ENCODE peak calls at places on chromosomes 2 and 18, in five cellular contexts. A, P, T, N and V are unnamed samples.
A peak's percentile ranks its signal among the peaks of the same experiment; 100 is the strongest.

GRCh38 chr18:62998443-62998842 is 283.1 kb downstream of the PHLPP1 start:
- DNase-seq in A (no peak), P (no peak), T (no peak), N (no peak), V (no peak)

GRCh38 chr2:83162421-83162820 is 1296.7 kb downstream of the SUCLG1 start:
- DNase-seq in A (no peak), P (no peak), T (no peak), N (no peak), V (no peak)

GRCh38 chr2:197134206-197134605 is 176.4 kb downstream of the ANKRD44 start:
- DNase-seq in A (no peak), P (no peak), T (no peak), N (no peak), V (no peak)

GRCh38 chr2:60634443-60634842 is 81.0 kb upstream of the BCL11A start:
- DNase-seq in A (no peak), P (no peak), T (no peak), N (no peak), V (no peak)

GRCh38 chr18:8701546-8702118 is 3.7 kb upstream of the MTCL1 start:
- DNase-seq in A (no peak), P (no peak), T (no peak), N (peak; percentile 45), V (no peak)

GRCh38 chr2:25131567-25132295 is 36.6 kb downstream of the POMC start:
- DNase-seq in A (no peak), P (no peak), T (peak; percentile 62), N (no peak), V (no peak)

GRCh38 chr2:230441188-230441897 is 25.3 kb downstream of the SP100 start:
- DNase-seq in A (no peak), P (no peak), T (no peak), N (peak; percentile 57), V (no peak)

GRCh38 chr2:216780843-216781242 is 79.0 kb downstream of the TNP1 start:
- DNase-seq in A (no peak), P (no peak), T (no peak), N (no peak), V (no peak)

GRCh38 chr2:155377931-155378444 is 679.5 kb downstream of the KCNJ3 start:
- DNase-seq in A (no peak), P (no peak), T (no peak), N (no peak), V (no peak)

GRCh38 chr2:46776687-46777327 is 138.8 kb downstream of the MCFD2 start:
- DNase-seq in A (no peak), P (no peak), T (peak; percentile 45), N (no peak), V (peak; percentile 41)

GRCh38 chr2:190099890-190100289 is 37.4 kb upstream of the MSTN start:
- DNase-seq in A (no peak), P (no peak), T (no peak), N (no peak), V (no peak)

GRCh38 chr2:168198476-168199192 is 48.8 kb downstream of the STK39 start:
- DNase-seq in A (no peak), P (no peak), T (no peak), N (peak; percentile 23), V (no peak)
- TF ChIP-seq CTCF in A (no peak), P (no peak), T (no peak), N (no peak), V (no peak)

DNA sequence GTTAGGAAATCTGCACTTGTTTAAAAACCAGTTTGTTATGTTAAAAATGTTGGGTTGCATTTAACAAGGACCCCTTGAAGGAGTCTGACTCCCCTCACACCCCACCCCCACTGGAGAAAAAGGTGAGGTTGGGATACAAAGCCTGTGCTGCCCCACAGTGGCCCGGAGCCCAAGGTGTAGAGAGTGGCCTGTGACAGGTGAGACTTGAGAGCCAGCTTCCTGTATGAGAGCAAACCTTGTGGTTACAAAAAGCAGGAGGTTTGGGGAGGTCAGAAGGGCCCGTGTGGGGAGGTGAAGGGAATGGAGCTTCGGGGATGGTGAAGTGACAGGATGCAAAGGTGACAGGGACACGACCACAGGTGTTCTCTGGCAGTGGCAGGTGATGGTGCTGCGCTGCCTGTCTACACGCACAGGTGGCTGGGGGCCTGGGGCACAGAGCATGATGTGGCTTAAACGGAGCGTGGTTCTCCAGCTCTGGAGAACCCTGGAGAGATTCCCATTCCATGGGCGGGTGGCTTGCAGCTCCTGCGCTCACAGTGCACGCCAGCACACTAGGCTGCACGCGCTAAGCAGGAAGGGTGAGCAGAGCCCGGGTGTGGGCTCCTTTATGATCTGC is 29.0 kb downstream of the IMPA2 start:
- DNase-seq in A (no peak), P (no peak), T (no peak), N (no peak), V (no peak)
- TF ChIP-seq CTCF in A (no peak), P (no peak), T (peak; percentile 29), N (no peak), V (no peak)

DNA sequence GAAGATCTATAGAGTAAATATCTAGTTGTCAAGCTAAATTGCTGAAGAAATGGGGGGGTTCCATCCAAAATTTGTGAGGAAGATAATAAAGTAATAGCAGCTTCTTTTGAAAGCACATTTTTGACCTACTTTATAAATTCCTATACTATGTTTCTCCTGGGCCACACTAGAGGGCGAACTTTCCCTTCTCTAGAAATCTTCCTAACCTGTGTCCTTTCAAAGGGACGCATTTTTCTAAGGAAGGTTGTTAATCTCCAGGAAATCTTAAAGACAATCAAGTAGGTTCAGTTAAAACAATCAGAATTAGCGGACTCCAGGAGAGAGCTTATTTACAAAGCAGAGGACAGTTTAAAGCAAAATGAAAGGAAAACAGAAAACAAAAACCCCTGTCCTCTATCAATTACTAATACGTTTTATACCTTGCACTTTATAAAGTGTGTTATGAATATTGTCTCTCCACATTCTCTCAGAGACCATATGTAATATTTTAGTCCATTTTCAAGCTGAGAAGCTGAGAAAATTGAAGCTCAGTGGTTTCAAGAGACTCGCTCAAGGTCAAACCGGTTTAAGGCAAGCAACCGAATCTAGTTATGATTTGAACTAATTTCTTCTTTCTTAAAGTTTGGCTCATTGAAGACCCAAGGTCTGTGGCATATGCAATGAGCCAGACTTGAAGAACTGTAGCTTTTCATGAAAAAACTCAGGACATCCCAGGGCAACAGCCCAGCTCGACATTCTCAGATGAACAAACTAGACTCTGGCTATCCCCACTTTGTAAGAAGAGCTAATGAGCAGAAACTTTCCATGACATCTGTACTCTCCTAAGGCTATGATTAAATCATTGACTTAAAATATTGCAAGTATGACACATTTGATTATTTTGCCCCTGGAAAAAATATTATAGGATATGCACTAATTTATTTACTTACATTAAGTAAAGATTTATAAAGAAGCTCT is 273.6 kb downstream of the PAX3 start:
- DNase-seq in A (no peak), P (peak; percentile 16), T (no peak), N (no peak), V (peak; percentile 9)
- TF ChIP-seq CTCF in A (peak; percentile 80), P (peak; percentile 78), T (peak; percentile 84), N (peak; percentile 62), V (peak; percentile 79)

GRCh38 chr2:30759481-30759880 is 47.8 kb downstream of the CAPN13 start:
- DNase-seq in A (no peak), P (no peak), T (no peak), N (no peak), V (no peak)

GRCh38 chr2:30756051-30756719 is 51.1 kb downstream of the CAPN13 start:
- DNase-seq in A (no peak), P (peak; percentile 28), T (no peak), N (no peak), V (peak; percentile 5)

GRCh38 chr2:30758315-30758714 is 48.9 kb downstream of the CAPN13 start:
- DNase-seq in A (no peak), P (no peak), T (no peak), N (no peak), V (no peak)

GRCh38 chr2:30757737-30758136 is 49.5 kb downstream of the CAPN13 start:
- DNase-seq in A (no peak), P (no peak), T (no peak), N (no peak), V (no peak)

GRCh38 chr2:30756971-30757370 is 50.3 kb downstream of the CAPN13 start:
- DNase-seq in A (no peak), P (no peak), T (no peak), N (no peak), V (no peak)
- TF ChIP-seq CTCF in A (no peak), P (no peak), T (no peak), N (no peak), V (no peak)

DNA sequence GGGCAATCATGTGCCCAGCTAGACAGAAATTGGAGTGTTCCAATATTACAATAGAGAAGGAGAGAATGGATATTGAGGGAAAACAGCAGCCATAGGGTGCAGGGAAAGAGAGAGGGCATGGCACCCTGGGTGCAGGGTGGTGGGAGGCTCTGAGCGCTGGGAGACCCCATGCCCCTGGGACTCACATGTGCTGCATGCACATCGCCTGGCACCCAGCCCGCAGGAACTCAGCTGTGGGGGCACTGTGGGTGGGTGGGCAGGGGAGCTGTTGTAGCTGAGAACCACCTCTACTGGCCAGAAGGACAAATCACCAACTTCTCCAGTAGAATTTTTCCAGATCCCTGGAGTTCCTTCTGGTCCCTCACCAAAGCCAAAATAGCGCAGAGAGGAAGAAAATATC is 7.2 kb upstream of the NEURL3 start:
- DNase-seq in A (no peak), P (no peak), T (no peak), N (no peak), V (no peak)
- TF ChIP-seq CTCF in A (no peak), P (no peak), T (no peak), N (no peak), V (no peak)

GRCh38 chr2:104733544-104733943 is 120.4 kb upstream of the POU3F3 start:
- DNase-seq in A (no peak), P (no peak), T (peak; percentile 85), N (no peak), V (no peak)
- TF ChIP-seq CTCF in A (peak; percentile 72), P (peak; percentile 35), T (peak; percentile 78), N (peak; percentile 3), V (peak; percentile 48)

DNA sequence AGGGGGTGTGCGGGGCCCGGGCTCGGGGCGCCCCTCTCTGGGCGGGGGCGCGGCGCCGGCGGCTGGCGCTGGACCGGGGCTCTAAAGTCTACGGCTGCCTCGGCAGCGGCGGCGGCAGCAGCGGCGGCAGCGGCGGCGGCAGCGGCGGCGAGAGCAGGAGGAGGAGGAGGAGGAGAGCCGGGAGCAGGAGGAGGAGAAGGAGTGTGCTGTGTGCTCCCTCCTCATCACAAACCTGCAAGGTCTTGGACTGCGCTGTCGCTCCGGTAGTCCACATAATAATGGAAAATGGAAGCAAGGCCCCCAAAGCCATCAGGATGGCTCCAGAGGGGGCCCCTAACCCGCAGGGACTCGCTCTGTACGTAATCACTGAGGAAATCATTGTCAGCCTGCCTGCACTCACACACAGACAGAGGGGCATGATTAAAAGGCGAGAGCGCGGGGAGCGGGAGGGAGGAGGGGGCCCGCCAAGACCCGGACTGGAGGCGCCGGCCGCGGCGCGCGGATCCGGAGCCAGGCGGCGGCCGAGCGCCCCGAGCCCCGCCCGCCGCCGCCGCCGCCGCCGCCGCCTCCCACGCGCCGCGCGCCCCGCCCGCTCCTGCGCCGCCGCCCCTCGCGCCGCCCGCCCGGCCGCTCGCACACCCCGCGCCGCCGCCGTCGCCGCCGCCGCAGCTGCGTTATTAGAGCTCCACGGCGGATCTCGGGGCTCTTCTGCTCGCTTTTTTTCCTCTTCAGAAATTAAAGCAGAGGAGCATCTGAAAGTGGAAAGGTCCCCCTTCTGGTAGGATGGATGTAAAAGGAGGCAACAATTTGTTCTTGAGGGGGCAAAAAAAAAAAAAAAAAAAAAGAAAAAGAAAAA is at the start of gene ZNF521:
- DNase-seq in A (peak; percentile 73), P (peak; percentile 38), T (peak; percentile 87), N (peak; percentile 83), V (peak; percentile 79)
- TF ChIP-seq CTCF in A (no peak), P (peak; percentile 30), T (peak; percentile 41), N (peak; percentile 36), V (peak; percentile 48)